ENCODE peak calls at places on chromosomes 1 and 21, in six cellular contexts. X, H, R, F, I and L are unnamed samples.

GRCh38 chr1:52636701-52637695 is 4.0 kb downstream of the SHISAL2A start:
- DNase-seq in X (no peak), H (no peak), R (no peak), F (no peak), I (no peak), L (peak; percentile 54)

GRCh38 chr21:44708213-44708865 is 3.0 kb downstream of the TSPEAR start:
- DNase-seq in X (no peak), H (no peak), R (no peak), F (no peak), I (no peak), L (no peak)

GRCh38 chr1:44842763-44843655 is at the start of gene PTCH2:
- DNase-seq in X (peak; percentile 64), H (peak; percentile 90), R (peak; percentile 50), F (no peak), I (no peak), L (peak; percentile 67)

GRCh38 chr1:163182330-163182949 is 20.3 kb downstream of the RGS5 start:
- DNase-seq in X (no peak), H (no peak), R (no peak), F (no peak), I (no peak), L (no peak)

GRCh38 chr1:36148821-36149236 is 457 bp downstream of the TRAPPC3 start:
- DNase-seq in X (no peak), H (no peak), R (peak; percentile 51), F (no peak), I (no peak), L (no peak)

GRCh38 chr1:176849281-176849680 is 315.2 kb downstream of the ASTN1 start:
- DNase-seq in X (no peak), H (no peak), R (no peak), F (no peak), I (no peak), L (no peak)

GRCh38 chr1:178339834-178340233 is 156.9 kb downstream of the CLEC20A start:
- DNase-seq in X (no peak), H (no peak), R (no peak), F (no peak), I (no peak), L (no peak)

GRCh38 chr21:37032877-37033471 is 26.5 kb downstream of the RIPPLY3 start:
- DNase-seq in X (no peak), H (no peak), R (peak; percentile 61), F (no peak), I (no peak), L (no peak)

GRCh38 chr1:222331765-222332164 is 216.1 kb downstream of the HHIPL2 start:
- DNase-seq in X (no peak), H (no peak), R (no peak), F (no peak), I (no peak), L (no peak)

GRCh38 chr1:162530318-162530984 is 31.1 kb upstream of the UAP1 start:
- DNase-seq in X (no peak), H (peak; percentile 15), R (no peak), F (no peak), I (no peak), L (peak; percentile 53)

DNA sequence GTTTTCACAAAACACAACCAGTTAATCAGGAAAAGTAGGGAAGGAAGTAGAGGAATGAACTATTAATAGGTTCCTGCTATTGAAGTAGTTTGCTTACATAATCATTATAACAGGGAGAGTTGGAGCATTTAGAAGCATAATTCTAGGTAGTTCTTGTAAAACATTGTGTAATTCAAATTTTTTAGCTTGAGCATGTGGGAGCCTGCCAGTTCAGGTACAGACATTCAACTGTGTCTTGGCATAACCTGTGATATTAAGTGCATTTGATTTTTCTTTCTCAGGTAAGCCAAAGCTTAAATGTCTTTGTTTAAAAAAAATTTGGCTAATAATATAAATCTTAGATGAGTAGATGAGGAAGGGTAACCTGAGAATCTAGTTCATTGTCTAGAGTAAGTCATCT is 3.4 kb downstream of the YTHDF2 start:
- DNase-seq in X (no peak), H (no peak), R (no peak), F (no peak), I (no peak), L (no peak)
- H3K4me3 ChIP-seq in X (no peak overlapping the region), H (no peak overlapping the region), R (no peak overlapping the region), F (peak overlapping the region; percentile 1), I (no peak overlapping the region), L (no peak overlapping the region)

DNA sequence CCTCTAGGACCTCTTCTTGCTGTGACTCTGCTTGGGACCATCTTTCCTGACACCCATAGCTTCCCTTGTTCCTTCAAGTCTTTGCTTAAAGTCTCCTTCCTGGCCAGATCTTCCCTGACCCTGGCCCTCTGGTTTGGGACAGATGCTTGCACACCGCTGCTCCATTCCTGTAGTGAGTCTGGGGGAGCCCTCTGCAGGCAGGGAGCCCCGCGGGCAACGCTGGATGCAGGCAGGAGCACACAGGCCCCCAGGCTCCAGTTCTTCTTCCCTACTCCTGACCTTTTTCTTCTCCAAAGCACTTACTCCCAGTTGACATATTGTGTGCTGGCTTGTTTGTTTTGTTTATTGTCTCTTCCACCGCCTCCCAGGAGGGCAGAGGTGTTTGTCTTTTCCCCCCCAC is 413.4 kb downstream of the CAMTA1 start:
- DNase-seq in X (no peak), H (no peak), R (no peak), F (no peak), I (no peak), L (no peak)
- H3K4me3 ChIP-seq in X (no peak overlapping the region), H (no peak overlapping the region), R (no peak overlapping the region), F (no peak overlapping the region), I (no peak overlapping the region), L (no peak overlapping the region)

GRCh38 chr1:9150582-9151290 is 21.8 kb upstream of the GPR157 start:
- DNase-seq in X (peak; percentile 40), H (no peak), R (peak; percentile 82), F (no peak), I (no peak), L (no peak)

GRCh38 chr1:9152535-9152934 is 23.6 kb upstream of the GPR157 start:
- DNase-seq in X (no peak), H (no peak), R (no peak), F (no peak), I (no peak), L (no peak)

GRCh38 chr1:9149151-9149550 is 20.2 kb upstream of the GPR157 start:
- DNase-seq in X (no peak), H (no peak), R (no peak), F (no peak), I (no peak), L (no peak)

GRCh38 chr1:9151326-9151860 is 22.5 kb upstream of the GPR157 start:
- DNase-seq in X (no peak), H (no peak), R (peak; percentile 84), F (no peak), I (no peak), L (no peak)

GRCh38 chr1:9149837-9150581 is 21.1 kb upstream of the GPR157 start:
- DNase-seq in X (no peak), H (no peak), R (no peak), F (no peak), I (no peak), L (no peak)
- H3K4me3 ChIP-seq in X (no peak overlapping the region), H (no peak overlapping the region), R (no peak overlapping the region), F (no peak overlapping the region), I (peak overlapping the region; percentile 17), L (no peak overlapping the region)

GRCh38 chr1:70220517-70221240 is 501 bp upstream of the SRSF11 start:
- DNase-seq in X (no peak), H (no peak), R (no peak), F (no peak), I (no peak), L (no peak)
- H3K4me3 ChIP-seq in X (peak overlapping the region; percentile 97), H (peak overlapping the region; percentile 86), R (peak overlapping the region; percentile 80), F (peak overlapping the region; percentile 75), I (peak overlapping the region; percentile 94), L (peak overlapping the region; percentile 12)

GRCh38 chr1:33123266-33123665 is 42.3 kb downstream of the AZIN2 start:
- DNase-seq in X (no peak), H (no peak), R (no peak), F (no peak), I (no peak), L (no peak)

GRCh38 chr1:33120436-33121231 is 39.7 kb downstream of the AZIN2 start:
- DNase-seq in X (no peak), H (no peak), R (no peak), F (no peak), I (no peak), L (no peak)

GRCh38 chr1:33122483-33123170 is 41.7 kb downstream of the AZIN2 start:
- DNase-seq in X (no peak), H (no peak), R (no peak), F (no peak), I (no peak), L (no peak)

GRCh38 chr1:33119532-33120217 is 38.7 kb downstream of the AZIN2 start:
- DNase-seq in X (no peak), H (no peak), R (no peak), F (no peak), I (no peak), L (no peak)

DNA sequence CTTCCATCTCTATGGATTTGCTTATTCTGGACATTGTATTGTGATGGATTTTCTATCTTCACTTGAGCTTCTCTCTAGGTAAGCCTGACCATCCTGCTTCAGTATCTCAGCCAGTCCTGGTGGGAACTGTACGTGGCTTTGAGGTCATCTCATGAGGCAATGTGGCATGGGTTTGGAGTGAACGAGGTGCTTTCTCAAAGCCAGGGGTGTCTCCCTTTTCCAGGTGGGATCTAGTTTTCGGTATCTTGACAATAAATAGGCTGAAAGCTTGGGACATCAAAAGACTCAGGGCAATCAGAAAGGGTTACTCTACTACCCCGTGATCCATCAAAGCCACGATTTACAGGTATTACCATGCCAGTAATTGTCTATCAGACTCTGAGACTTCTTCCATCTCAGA is 40.8 kb downstream of the AZIN2 start:
- DNase-seq in X (no peak), H (no peak), R (no peak), F (no peak), I (no peak), L (no peak)
- H3K4me3 ChIP-seq in X (no peak overlapping the region), H (no peak overlapping the region), R (no peak overlapping the region), F (no peak overlapping the region), I (no peak overlapping the region), L (no peak overlapping the region)